ENCODE peak calls at places on chromosomes 16 and 17, in five cellular contexts. D, W, L, T and F are unnamed samples.
A peak's percentile ranks its signal among the peaks of the same experiment; 100 is the strongest.

GRCh38 chr17:81331527-81332043 is 36.5 kb upstream of the SLC38A10 start:
- DNase-seq in L (no peak), W (no peak), T (no peak), D (no peak), F (no peak)

GRCh38 chr17:50137050-50137449 is 7.1 kb upstream of the SAMD14 start:
- DNase-seq in L (no peak), W (no peak), T (no peak), D (no peak), F (no peak)

GRCh38 chr17:57832711-57833596 is 16.9 kb downstream of the MRPS23 start:
- DNase-seq in D (peak; percentile 67), L (peak; percentile 83), T (peak; percentile 77), W (peak; percentile 71), F (peak; percentile 68)

GRCh38 chr16:1766231-1766630 is 5.1 kb downstream of the NME3 start:
- DNase-seq in L (no peak), W (no peak), D (no peak), T (no peak), F (no peak)

GRCh38 chr16:70695351-70696070 is 9.7 kb upstream of the MTSS2 start:
- DNase-seq in T (peak; percentile 23), L (peak; percentile 84), D (no peak), W (no peak), F (peak; percentile 53)

GRCh38 chr17:27563532-27563931 is 67.5 kb upstream of the LGALS9 start:
- DNase-seq in D (no peak), W (no peak), T (no peak), L (no peak), F (no peak)

GRCh38 chr16:79093554-79093967 is 507.0 kb downstream of the MAF start:
- DNase-seq in T (peak; percentile 63), D (no peak), W (no peak), L (peak; percentile 31), F (peak; percentile 82)

GRCh38 chr17:45101883-45102811 is 30.2 kb downstream of the PLCD3 start:
- DNase-seq in L (peak; percentile 80), D (no peak), T (no peak), W (no peak), F (no peak)

GRCh38 chr17:78722101-78722761 is 59.8 kb downstream of the CYTH1 start:
- DNase-seq in W (no peak), T (no peak), D (no peak), L (no peak), F (no peak)